ENCODE peak calls at places on chromosome 6, in six cellular contexts. N is EL, W is stromal cell of bone marrow, G is COR-L47, J is RWPE1, B is AG04450. Y is an unnamed sample.
A peak's percentile ranks its signal among the peaks of the same experiment; 100 is the strongest.

GRCh38 chr6:118897386-118897785 is 3.4 kb downstream of the ASF1A start:
- DNase-seq in N (no peak), W (no peak), G (no peak), J (no peak), B (no peak), Y (no peak)

GRCh38 chr6:168217880-168218537 is 101.6 kb downstream of the DACT2 start:
- DNase-seq in N (no peak), W (no peak), G (peak; percentile 14), J (no peak), B (no peak), Y (no peak)

GRCh38 chr6:36368421-36368820 is 19.0 kb downstream of the ETV7 start:
- DNase-seq in N (no peak), W (no peak), G (no peak), J (no peak), B (no peak), Y (no peak)

GRCh38 chr6:160952633-160953281 is 38.8 kb upstream of the MAP3K4 start:
- DNase-seq in N (no peak), W (no peak), G (no peak), J (no peak), B (no peak), Y (no peak)

GRCh38 chr6:162713926-162714759 is 13.4 kb downstream of the PRKN start:
- DNase-seq in N (no peak), W (no peak), G (no peak), J (no peak), B (no peak), Y (no peak)

GRCh38 chr6:2072450-2072849 is 173.0 kb downstream of the GMDS start:
- DNase-seq in N (no peak), W (peak; percentile 77), G (no peak), J (no peak), B (no peak), Y (no peak)

GRCh38 chr6:15663057-15663638 is 320 bp upstream of the DTNBP1 start:
- DNase-seq in N (peak; percentile 78), W (peak; percentile 44), G (no peak), J (peak; percentile 91), B (peak; percentile 11), Y (peak; percentile 23)

GRCh38 chr6:137522399-137522798 is 28.2 kb upstream of the OLIG3 start:
- DNase-seq in N (no peak), W (no peak), G (no peak), J (no peak), B (no peak), Y (no peak)

GRCh38 chr6:162123797-162124196 is 603.8 kb downstream of the PRKN start:
- DNase-seq in N (no peak), W (no peak), G (no peak), J (no peak), B (no peak), Y (peak; percentile 23)

GRCh38 chr6:145669627-145670034 is 65.7 kb downstream of the EPM2A start:
- DNase-seq in N (peak; percentile 86), W (peak; percentile 64), G (no peak), J (peak; percentile 30), B (peak; percentile 16), Y (peak; percentile 83)

GRCh38 chr6:6712258-6712978 is 123.9 kb downstream of the LY86 start:
- DNase-seq in N (peak; percentile 64), W (peak; percentile 90), G (no peak), J (peak; percentile 86), B (peak; percentile 37), Y (peak; percentile 31)

GRCh38 chr6:116945809-116946208 is 68.8 kb downstream of the RFX6 start:
- DNase-seq in N (peak; percentile 18), W (no peak), G (no peak), J (no peak), B (no peak), Y (peak; percentile 14)

Y was measured in RCC 7860.